ENCODE peak calls at places on chromosomes 7 and 10, in six cellular contexts. E is Panc1, F is breast epithelium, L is GM12892, X is transverse colon, W is SK-N-SH. H is an unnamed sample.

GRCh38 chr7:32892521-32893224 is 1.1 kb upstream of the KBTBD2 start:
- DNase-seq in E (no peak), F (peak), L (no peak), X (peak), W (peak), H (peak)

GRCh38 chr7:55325371-55325792 is 39.8 kb upstream of the LANCL2 start:
- DNase-seq in E (no peak), F (no peak), L (no peak), X (no peak), W (no peak), H (no peak)

GRCh38 chr10:47452495-47453434 is 31.1 kb downstream of the ANXA8 start:
- DNase-seq in E (no peak), F (no peak), L (no peak), X (no peak), W (peak), H (no peak)

GRCh38 chr7:128353189-128353588 is 8.3 kb downstream of the PRRT4 start:
- DNase-seq in E (no peak), F (no peak), L (no peak), X (no peak), W (peak), H (no peak)

GRCh38 chr10:10831085-10831484 is 186.6 kb upstream of the CELF2 start:
- DNase-seq in E (peak), F (no peak), L (no peak), X (peak), W (no peak), H (no peak)

GRCh38 chr10:75236178-75236825 is 545 bp upstream of the COMTD1 start:
- DNase-seq in E (no peak), F (no peak), L (no peak), X (no peak), W (no peak), H (peak)

GRCh38 chr10:79148452-79149344 is 79.9 kb downstream of the ZMIZ1 start:
- DNase-seq in E (no peak), F (no peak), L (no peak), X (peak), W (peak), H (peak)

GRCh38 chr7:137772748-137773147 is 74.0 kb downstream of the DGKI start:
- DNase-seq in E (peak), F (no peak), L (no peak), X (no peak), W (no peak), H (no peak)

GRCh38 chr7:20798081-20798693 is 11.5 kb upstream of the SP8 start:
- DNase-seq in E (no peak), F (no peak), L (peak), X (peak), W (peak), H (no peak)

GRCh38 chr7:79872171-79872570 is 262.5 kb upstream of the GNAI1 start:
- DNase-seq in E (no peak), F (no peak), L (no peak), X (no peak), W (no peak), H (no peak)

GRCh38 chr10:50604823-50605222 is 18.9 kb downstream of the SGMS1 start:
- DNase-seq in E (no peak), F (no peak), L (no peak), X (no peak), W (no peak), H (no peak)

GRCh38 chr7:41890631-41891265 is 187.9 kb upstream of the INHBA start:
- DNase-seq in E (no peak), F (no peak), L (no peak), X (no peak), W (no peak), H (no peak)

GRCh38 chr7:130432886-130433285 is 7.9 kb downstream of the CEP41 start:
- DNase-seq in E (no peak), F (no peak), L (no peak), X (no peak), W (no peak), H (no peak)

DNA sequence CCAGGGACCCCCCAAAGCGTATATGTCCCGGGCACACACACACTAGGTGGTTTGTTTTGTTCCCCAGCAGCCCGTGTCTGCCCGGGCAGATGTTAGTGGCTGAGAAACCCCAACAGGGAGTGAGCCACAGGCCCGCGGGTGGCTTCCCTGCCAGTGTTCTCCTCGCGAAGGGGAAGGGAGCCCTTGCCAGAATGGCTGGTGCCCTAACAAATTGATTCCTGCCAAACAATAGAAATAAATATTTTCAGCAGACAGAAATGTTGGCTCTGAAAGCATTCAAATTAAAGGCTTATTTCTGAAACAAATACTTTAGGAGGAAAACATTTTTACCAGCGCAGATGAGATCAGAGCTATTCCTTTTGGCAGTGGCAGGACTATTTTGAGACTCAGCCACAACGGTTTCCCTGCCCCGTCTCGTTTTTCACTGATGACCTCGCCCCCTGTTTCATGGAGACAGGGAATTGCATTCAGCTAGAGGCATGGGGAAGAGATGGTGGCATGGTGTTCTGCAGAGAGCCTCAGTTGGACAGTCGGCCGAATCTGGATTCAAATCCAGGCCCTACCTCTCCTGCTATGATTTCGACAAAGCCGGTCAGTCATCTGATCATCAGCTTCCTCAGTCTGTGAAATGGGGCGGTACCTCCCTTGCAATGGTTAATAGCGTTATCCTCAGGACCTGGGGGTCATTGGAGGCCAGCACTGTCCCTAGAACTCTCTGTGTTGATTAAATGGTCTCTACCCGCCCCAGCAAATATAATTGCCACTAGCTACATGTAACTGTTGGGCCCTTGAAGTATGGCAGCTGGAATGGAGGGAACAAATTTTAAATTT is 84.5 kb downstream of the CUX1 start:
- DNase-seq in E (no peak), F (no peak), L (no peak), X (no peak), W (no peak), H (no peak)
- TF ChIP-seq POLR2AphosphoS5 in E (no peak), F (no peak), L (no peak), X (no peak), W (no peak), H (no peak)

GRCh38 chr7:5420841-5421625 is 2.6 kb downstream of the TNRC18 start:
- DNase-seq in E (no peak), F (no peak), L (no peak), X (no peak), W (peak), H (no peak)
- TF ChIP-seq POLR2AphosphoS5 in E (no peak), F (no peak), L (no peak), X (no peak), W (no peak), H (no peak)

GRCh38 chr10:43407576-43408330 is 1.2 kb downstream of the HNRNPF start:
- DNase-seq in E (peak), F (peak), L (peak), X (peak), W (peak), H (peak)

GRCh38 chr10:43408710-43409384 is at the start of gene HNRNPF:
- DNase-seq in E (peak), F (peak), L (peak), X (peak), W (peak), H (peak)

GRCh38 chr10:43408331-43408709 is 666 bp downstream of the HNRNPF start:
- DNase-seq in E (no peak), F (no peak), L (no peak), X (no peak), W (no peak), H (peak)

GRCh38 chr10:43410345-43410744 is 1.4 kb upstream of the HNRNPF start:
- DNase-seq in E (no peak), F (no peak), L (no peak), X (no peak), W (no peak), H (no peak)

DNA sequence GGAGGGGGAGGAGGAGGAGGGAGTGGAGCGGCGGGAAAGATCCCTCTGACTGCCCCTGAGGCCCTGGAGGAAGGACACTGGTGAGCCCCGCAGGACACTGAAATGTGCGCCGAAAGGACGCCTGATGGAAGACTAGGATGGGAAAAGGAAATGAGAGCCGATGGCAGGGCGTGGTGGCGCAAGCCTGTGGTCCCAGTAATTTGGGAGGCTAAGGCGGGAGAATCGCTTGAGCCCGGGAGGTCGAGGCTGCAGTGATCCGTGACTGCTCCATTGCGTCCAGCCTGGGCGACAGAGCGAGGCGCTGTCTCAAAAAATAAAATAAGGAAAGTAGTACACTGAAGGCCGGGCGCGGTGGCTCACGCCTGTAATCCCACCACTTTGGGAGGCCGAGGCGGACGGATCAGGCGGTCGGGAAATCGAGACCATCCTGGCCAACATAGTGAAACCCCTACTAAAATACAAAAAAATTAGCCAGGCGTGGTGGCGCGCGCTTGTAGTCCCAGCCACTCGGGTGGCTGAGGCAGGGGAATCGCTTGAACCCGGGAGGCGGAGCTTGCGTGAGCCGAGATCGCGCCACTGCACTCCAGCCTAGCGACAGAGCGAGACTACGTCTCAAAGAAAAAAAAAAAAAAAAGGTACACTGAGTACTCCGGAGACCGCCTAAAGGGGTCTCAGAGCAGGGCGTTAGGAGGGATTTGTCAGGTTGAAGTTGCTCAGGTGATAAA is 561 bp upstream of the HNRNPF start:
- DNase-seq in E (no peak), F (no peak), L (no peak), X (peak), W (peak), H (no peak)
- TF ChIP-seq POLR2AphosphoS5 in E (peak), F (no peak), L (no peak), X (peak), W (no peak), H (no peak)

GRCh38 chr7:28988818-28989595 is 30.9 kb upstream of the TRIL start:
- DNase-seq in E (no peak), F (no peak), L (no peak), X (peak), W (no peak), H (peak)
- TF ChIP-seq POLR2AphosphoS5 in E (no peak), F (peak), L (no peak), X (peak), W (no peak), H (peak)